ENCODE peak calls at places on chromosomes 6 and 20, in six cellular contexts. U is Caco-2; T is naive thymus-derived CD4-positive, alpha-beta T cell; E is iPS-NIHi11; Z is mesendoderm; C is T1000. Q is an unnamed sample.

GRCh38 chr6:161319231-161319630 is 45.4 kb upstream of the AGPAT4 start:
- DNase-seq in U (no peak), T (no peak), E (no peak), Z (peak), C (no peak), Q (no peak)

GRCh38 chr6:145017516-145017915 is 717.8 kb downstream of the EPM2A start:
- DNase-seq in U (no peak), T (no peak), E (no peak), Z (no peak), C (no peak), Q (no peak)

GRCh38 chr20:22456109-22456508 is 128.3 kb downstream of the FOXA2 start:
- DNase-seq in U (no peak), T (no peak), E (peak), Z (peak), C (no peak), Q (no peak)

GRCh38 chr6:5173862-5174643 is 86.7 kb downstream of the LYRM4 start:
- DNase-seq in U (no peak), T (peak), E (no peak), Z (no peak), C (no peak), Q (peak)

GRCh38 chr6:55696501-55696900 is 117.5 kb upstream of the HMGCLL1 start:
- DNase-seq in U (no peak), T (no peak), E (no peak), Z (no peak), C (no peak), Q (no peak)

GRCh38 chr6:157063935-157064322 is 259.4 kb downstream of the TMEM242 start:
- DNase-seq in U (no peak), T (no peak), E (no peak), Z (no peak), C (no peak), Q (no peak)

GRCh38 chr6:159973951-159974350 is 5.1 kb downstream of the IGF2R start:
- DNase-seq in U (no peak), T (no peak), E (no peak), Z (no peak), C (no peak), Q (no peak)

GRCh38 chr6:44621846-44622245 is 234.3 kb downstream of the CDC5L start:
- DNase-seq in U (no peak), T (no peak), E (no peak), Z (no peak), C (no peak), Q (no peak)

GRCh38 chr6:116465246-116465645 is 4.1 kb downstream of the CALHM6 start:
- DNase-seq in U (no peak), T (peak), E (no peak), Z (no peak), C (no peak), Q (no peak)

GRCh38 chr6:96923871-96924493 is 546 bp upstream of the KLHL32 start:
- DNase-seq in U (no peak), T (no peak), E (no peak), Z (no peak), C (no peak), Q (no peak)

GRCh38 chr6:66638518-66638917 is 931.5 kb upstream of the EYS start:
- DNase-seq in U (no peak), T (no peak), E (no peak), Z (no peak), C (no peak), Q (no peak)